ENCODE peak calls at places on chromosomes 11 and 22, in nine cellular contexts. O, S, I, L, M, Q, U, V and R are unnamed samples.

GRCh38 chr11:93031386-93031785 is 61.9 kb downstream of the MTNR1B start:
- DNase-seq in V (no peak), M (no peak), O (no peak), U (no peak), L (no peak), Q (no peak), S (no peak), I (no peak), R (peak; percentile 91)

GRCh38 chr11:27375370-27375769 is 12.4 kb upstream of the CCDC34 start:
- DNase-seq in U (no peak), S (no peak), V (no peak), M (no peak), L (no peak), O (no peak), Q (no peak), I (no peak), R (no peak)

GRCh38 chr11:6249822-6250555 is 9.6 kb upstream of the CCKBR start:
- DNase-seq in I (peak; percentile 89), M (peak; percentile 68), L (peak; percentile 61), O (no peak), Q (no peak), V (peak; percentile 91), S (peak; percentile 92), U (no peak), R (peak; percentile 81)

GRCh38 chr11:16778876-16779275 is 40.4 kb downstream of the C11orf58 start:
- DNase-seq in U (no peak), M (no peak), V (no peak), I (no peak), S (no peak), Q (no peak), L (no peak), O (no peak), R (peak; percentile 35)

GRCh38 chr11:10646956-10647355 is 46.6 kb downstream of the IRAG1 start:
- DNase-seq in M (no peak), V (no peak), L (no peak), I (no peak), S (no peak), U (no peak), Q (no peak), O (no peak), R (no peak)

GRCh38 chr11:134560566-134561347 is 148.7 kb upstream of the B3GAT1 start:
- DNase-seq in U (no peak), S (peak; percentile 7), O (no peak), L (no peak), M (peak; percentile 10), Q (no peak), V (no peak), I (no peak), R (peak; percentile 69)

GRCh38 chr11:66479741-66480115 is 506 bp upstream of the DPP3 start:
- DNase-seq in U (no peak), V (no peak), I (no peak), S (no peak), O (no peak), M (no peak), Q (no peak), L (no peak), R (no peak)

GRCh38 chr11:3807856-3808845 is at the start of gene PGAP2:
- DNase-seq in O (no peak), M (peak; percentile 59), Q (peak; percentile 71), V (peak; percentile 88), I (peak; percentile 60), L (peak; percentile 60), U (no peak), S (peak; percentile 71), R (peak; percentile 95)

GRCh38 chr22:29206372-29207230 is 905 bp downstream of the EMID1 start:
- DNase-seq in I (no peak), S (no peak), O (no peak), Q (no peak), V (no peak), U (no peak), M (no peak), L (no peak), R (no peak)

GRCh38 chr11:43327987-43328386 is 16.2 kb downstream of the API5 start:
- DNase-seq in I (no peak), Q (no peak), V (no peak), M (no peak), U (no peak), L (no peak), O (no peak), S (no peak), R (no peak)

GRCh38 chr11:128948583-128948982 is 5.9 kb upstream of the TP53AIP1 start:
- DNase-seq in I (no peak), O (no peak), L (no peak), Q (no peak), M (no peak), U (no peak), V (no peak), S (no peak), R (peak; percentile 81)

GRCh38 chr11:73141031-73141308 is 1.1 kb downstream of the FCHSD2 start:
- DNase-seq in M (peak; percentile 31), O (no peak), U (no peak), V (no peak), L (peak; percentile 38), S (peak; percentile 52), I (peak; percentile 49), Q (peak; percentile 48), R (no peak)

GRCh38 chr11:73141309-73142127 is 600 bp downstream of the FCHSD2 start:
- DNase-seq in Q (peak; percentile 63), O (no peak), I (no peak), U (no peak), S (peak; percentile 67), V (peak; percentile 95), L (peak; percentile 80), M (peak; percentile 71), R (peak; percentile 89)

GRCh38 chr11:73143126-73143838 is 1.2 kb upstream of the FCHSD2 start:
- DNase-seq in O (no peak), V (no peak), L (no peak), U (no peak), S (no peak), Q (no peak), M (no peak), I (no peak), R (no peak)

GRCh38 chr11:73140213-73141030 is 1.7 kb downstream of the FCHSD2 start:
- DNase-seq in L (peak; percentile 28), Q (peak; percentile 35), S (peak; percentile 49), U (no peak), I (peak; percentile 52), V (peak; percentile 67), M (peak; percentile 39), O (no peak), R (peak; percentile 73)

DNA sequence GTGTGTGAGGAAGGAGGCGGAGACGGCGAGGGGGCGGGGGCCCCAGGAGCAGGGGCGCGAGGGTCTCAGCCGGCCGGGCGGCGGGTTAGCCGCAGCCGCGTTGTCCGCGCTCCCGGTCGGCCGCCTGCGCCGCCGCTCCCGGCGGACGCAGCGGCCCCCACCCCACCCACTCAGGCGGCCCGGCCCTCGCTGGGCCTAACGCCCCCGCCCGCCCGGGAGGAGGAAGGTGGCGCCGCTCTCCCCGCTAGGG is at the start of gene FCHSD2:
- DNase-seq in Q (no peak), U (no peak), V (no peak), O (no peak), L (no peak), I (no peak), M (no peak), S (no peak), R (no peak)
- H3K4me1 ChIP-seq in Q (no peaks in the 10 kb centered on the region), U (peaks cover 2% of the 10 kb centered on the region), V (no peaks in the 10 kb centered on the region), O (peaks cover 30% of the 10 kb centered on the region), L (peaks cover 20% of the 10 kb centered on the region), I (peaks cover 43% of the 10 kb centered on the region), M (peaks cover 6% of the 10 kb centered on the region), S (peaks cover 23% of the 10 kb centered on the region), R (no peaks in the 10 kb centered on the region)

GRCh38 chr22:44954113-44954512 is 55.7 kb downstream of the PHF21B start:
- DNase-seq in M (no peak), L (no peak), Q (no peak), U (no peak), S (no peak), I (no peak), O (no peak), V (no peak), R (no peak)

GRCh38 chr22:44952863-44953790 is 56.7 kb downstream of the PHF21B start:
- DNase-seq in L (no peak), O (no peak), I (no peak), S (no peak), M (no peak), Q (no peak), U (no peak), V (no peak), R (peak; percentile 79)

GRCh38 chr22:44957267-44957905 is 52.4 kb downstream of the PHF21B start:
- DNase-seq in V (no peak), O (no peak), I (no peak), S (no peak), M (no peak), Q (no peak), U (no peak), L (no peak), R (peak; percentile 72)

GRCh38 chr22:44956835-44957234 is 53.0 kb downstream of the PHF21B start:
- DNase-seq in U (no peak), O (no peak), I (no peak), M (no peak), L (no peak), V (no peak), S (no peak), Q (no peak), R (peak; percentile 67)

DNA sequence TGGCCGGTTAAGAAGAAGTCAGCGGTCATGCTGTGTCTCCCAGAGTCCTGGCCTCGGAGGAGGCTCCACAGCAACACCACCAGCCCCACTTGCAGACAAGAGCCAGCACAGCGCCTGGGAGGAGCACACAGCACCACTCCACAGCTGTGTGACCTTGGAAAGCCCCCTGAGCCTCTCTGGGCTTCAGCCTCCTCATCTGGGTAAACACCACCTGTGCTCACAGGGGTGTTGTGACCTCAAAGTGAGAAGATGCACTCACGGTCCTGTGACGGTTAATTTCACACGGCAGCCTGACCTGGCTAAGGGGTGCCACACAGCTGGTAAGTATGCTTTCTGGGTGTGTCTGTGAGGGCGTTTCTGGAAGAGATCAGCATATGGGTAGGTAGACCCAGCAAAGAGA is 54.7 kb downstream of the PHF21B start:
- DNase-seq in M (no peak), O (no peak), V (no peak), U (no peak), Q (no peak), L (no peak), S (no peak), I (no peak), R (no peak)
- H3K4me1 ChIP-seq in M (no peaks in the 10 kb centered on the region), O (no peaks in the 10 kb centered on the region), V (no peaks in the 10 kb centered on the region), U (peaks cover 9% of the 10 kb centered on the region), Q (no peaks in the 10 kb centered on the region), L (no peaks in the 10 kb centered on the region), S (no peaks in the 10 kb centered on the region), I (no peaks in the 10 kb centered on the region), R (no peaks in the 10 kb centered on the region)

GRCh38 chr22:45553333-45554039 is 50.8 kb downstream of the FBLN1 start:
- DNase-seq in S (peak; percentile 85), O (peak; percentile 71), I (peak; percentile 78), Q (no peak), L (peak; percentile 76), V (peak; percentile 91), M (peak; percentile 71), U (peak; percentile 71), R (peak; percentile 94)
- H3K4me1 ChIP-seq in S (peaks cover 40% of the 10 kb centered on the region), O (peaks cover 36% of the 10 kb centered on the region), I (peaks cover 35% of the 10 kb centered on the region), Q (no peaks in the 10 kb centered on the region), L (peaks cover 3% of the 10 kb centered on the region), V (peaks cover 8% of the 10 kb centered on the region), M (no peaks in the 10 kb centered on the region), U (no peaks in the 10 kb centered on the region), R (no peaks in the 10 kb centered on the region)

DNA sequence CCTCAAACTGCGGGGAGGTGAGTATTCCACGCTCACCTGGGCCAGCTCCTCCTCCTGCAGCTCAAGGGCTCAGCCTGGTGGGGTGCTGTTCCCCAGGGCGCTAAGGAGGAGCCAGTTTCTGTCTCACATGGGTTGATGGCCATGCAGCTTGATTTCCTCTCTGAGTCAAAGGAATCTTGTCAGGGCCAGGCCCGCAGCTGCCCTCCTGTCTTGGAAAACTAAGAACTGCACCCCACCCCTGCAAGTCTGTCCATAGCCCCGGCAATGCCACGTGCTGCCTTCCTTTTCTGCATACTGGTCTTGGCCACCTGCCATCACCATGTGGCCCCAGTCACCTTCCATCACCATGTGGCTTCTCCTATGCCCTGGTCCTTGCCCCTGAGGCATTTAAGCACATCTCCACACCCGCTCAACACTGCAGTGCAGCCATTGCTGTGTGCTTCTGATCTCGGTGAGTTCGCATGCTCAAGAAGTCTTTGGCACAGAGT is 35.2 kb upstream of the CLDN5 start:
- DNase-seq in S (no peak), U (no peak), V (no peak), O (no peak), M (no peak), L (no peak), I (no peak), Q (no peak), R (peak; percentile 68)
- H3K4me1 ChIP-seq in S (no peaks in the 10 kb centered on the region), U (no peaks in the 10 kb centered on the region), V (no peaks in the 10 kb centered on the region), O (no peaks in the 10 kb centered on the region), M (no peaks in the 10 kb centered on the region), L (no peaks in the 10 kb centered on the region), I (no peaks in the 10 kb centered on the region), Q (no peaks in the 10 kb centered on the region), R (no peaks in the 10 kb centered on the region)